ENCODE peak calls at places on chromosomes 2 and 18, in five cellular contexts. J is suprapubic skin, V is GM23338, N is upper lobe of left lung, C is sigmoid colon. D is an unnamed sample. For H3K4me1, the result is how much of the 10 kb centered on the place peaks cover.

GRCh38 chr2:8412586-8412985 is 269.3 kb upstream of the ID2 start:
- DNase-seq in J (no peak), C (peak), N (no peak), V (peak), D (no peak)

GRCh38 chr2:40797115-40797514 is 345.2 kb upstream of the SLC8A1 start:
- DNase-seq in J (no peak), C (no peak), V (peak), N (no peak), D (no peak)

GRCh38 chr2:8297376-8298213 is 384.3 kb upstream of the ID2 start:
- DNase-seq in V (no peak), J (no peak), C (no peak), N (no peak), D (no peak)

GRCh38 chr18:6798896-6799295 is 69.4 kb downstream of the ARHGAP28 start:
- DNase-seq in V (no peak), C (no peak), J (no peak), N (no peak), D (no peak)

GRCh38 chr2:80531319-80531718 is 226.8 kb upstream of the LRRTM1 start:
- DNase-seq in J (no peak), V (no peak), C (no peak), N (no peak), D (no peak)

GRCh38 chr2:206616141-206616540 is 26.1 kb upstream of the FAM237A start:
- DNase-seq in N (no peak), C (no peak), J (no peak), V (no peak), D (no peak)

GRCh38 chr18:48367557-48367956 is 41.6 kb downstream of the ZBTB7C start:
- DNase-seq in V (no peak), C (no peak), N (no peak), J (peak), D (no peak)

GRCh38 chr2:24480245-24480644 is 10.8 kb upstream of the NCOA1 start:
- DNase-seq in J (no peak), C (no peak), V (no peak), N (no peak), D (no peak)

GRCh38 chr2:235494716-235495372 is 1.0 kb downstream of the AGAP1 start:
- DNase-seq in V (peak), J (no peak), N (peak), C (peak), D (peak)

GRCh38 chr2:236631361-236632291 is 62.0 kb downstream of the ACKR3 start:
- DNase-seq in C (peak), J (peak), N (peak), V (no peak), D (peak)

GRCh38 chr2:186255823-186256222 is 230.2 kb upstream of the ZC3H15 start:
- DNase-seq in N (no peak), J (no peak), V (peak), C (no peak), D (no peak)

GRCh38 chr2:182761903-182762302 is 45.8 kb downstream of the DNAJC10 start:
- DNase-seq in N (no peak), J (no peak), C (peak), V (no peak), D (no peak)

GRCh38 chr2:36564377-36564930 is 33.5 kb downstream of the FEZ2 start:
- DNase-seq in C (no peak), V (no peak), J (no peak), N (no peak), D (no peak)

GRCh38 chr2:70767094-70767698 is 804 bp downstream of the ADD2 start:
- DNase-seq in N (no peak), J (no peak), C (no peak), V (peak), D (no peak)

DNA sequence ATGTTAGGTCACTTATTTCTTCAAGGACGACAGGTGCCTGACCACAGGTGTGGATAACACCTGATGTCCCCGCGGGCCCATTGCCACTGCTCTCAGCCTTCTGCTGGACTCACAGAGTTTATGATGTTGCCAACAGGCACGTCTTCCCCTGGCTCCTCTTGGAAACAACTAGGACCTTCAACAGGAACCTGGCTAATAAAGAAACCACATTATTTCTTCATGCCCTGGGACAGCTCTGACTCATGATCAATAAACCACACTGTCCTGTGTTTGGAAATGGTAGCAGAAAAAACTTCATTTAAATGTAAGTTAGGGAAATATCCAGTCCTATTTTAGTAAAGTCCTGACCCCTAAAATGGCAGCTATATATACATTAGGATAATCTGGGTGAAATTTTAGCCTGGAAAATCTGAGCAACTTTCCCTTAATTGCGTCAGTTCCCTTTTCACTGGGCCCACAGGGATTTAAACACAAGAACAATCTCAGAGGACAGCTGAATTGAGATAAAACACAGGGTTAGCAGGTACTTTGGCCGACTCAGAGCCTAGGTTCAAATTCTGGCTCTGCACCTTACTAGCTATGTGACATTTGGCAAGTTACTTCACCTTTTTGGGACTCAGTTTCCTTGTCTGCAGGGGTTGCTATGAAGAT is 159.0 kb downstream of the VAPA start:
- DNase-seq in J (no peak), N (no peak), C (no peak), V (no peak), D (no peak)
- H3K4me1 ChIP-seq in J (under half), N (under half), C (under half), V (under half), D (under half)

GRCh38 chr2:27891063-27891819 is 712 bp downstream of the BABAM2 start:
- DNase-seq in C (peak), J (peak), V (peak), N (peak), D (peak)
- TF ChIP-seq POLR2AphosphoS5 in C (peak), J (peak), V (peak), N (peak), D (peak)

GRCh38 chr18:65751145-65752085 is 603 bp downstream of the CDH7 start:
- DNase-seq in C (no peak), N (no peak), J (no peak), V (peak), D (no peak)

GRCh38 chr18:65752625-65753325 is 2.0 kb downstream of the CDH7 start:
- DNase-seq in V (no peak), C (no peak), N (no peak), J (no peak), D (no peak)

GRCh38 chr18:65749881-65750280 is 931 bp upstream of the CDH7 start:
- DNase-seq in J (no peak), N (no peak), C (no peak), V (peak), D (no peak)

GRCh38 chr18:65748321-65748720 is 2.5 kb upstream of the CDH7 start:
- DNase-seq in N (no peak), V (no peak), J (no peak), C (no peak), D (no peak)

DNA sequence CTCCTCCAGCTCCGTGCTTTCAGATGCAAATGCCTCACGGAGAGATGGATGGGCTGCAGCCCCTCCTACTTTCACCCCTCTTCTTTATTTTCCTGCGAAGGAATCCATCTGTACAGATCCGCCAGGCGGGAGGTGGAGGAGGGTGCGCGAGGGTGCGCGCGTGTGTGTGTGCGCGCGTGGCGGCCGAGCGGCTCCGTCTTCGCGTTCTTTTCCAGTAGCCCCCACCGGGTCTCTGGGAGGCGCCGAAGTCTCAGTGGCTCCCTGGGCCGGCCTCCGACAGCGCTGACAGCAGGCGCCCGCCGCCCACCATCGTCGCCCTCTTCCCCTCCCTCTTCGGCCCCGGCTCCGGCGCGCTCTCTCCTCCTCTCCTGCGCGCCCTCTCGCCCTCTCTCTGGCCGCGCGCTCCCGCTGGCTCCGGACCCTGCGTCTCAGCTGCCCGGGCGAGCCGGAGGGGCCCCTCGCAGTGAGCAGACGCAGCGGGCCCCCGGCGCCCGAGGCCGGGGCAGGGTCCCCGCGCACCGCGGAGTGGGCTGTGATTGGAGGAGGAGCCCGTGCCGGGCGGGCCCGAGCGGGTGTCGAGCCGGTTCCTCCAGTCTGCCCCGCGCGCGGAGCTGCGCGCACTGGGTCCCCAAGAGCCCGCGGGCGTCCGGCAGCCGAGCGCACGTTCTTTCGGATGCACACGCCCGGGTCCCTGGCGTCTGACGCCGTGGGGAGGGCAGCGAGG is at the start of gene CDH7:
- DNase-seq in V (peak), N (no peak), J (no peak), C (no peak), D (no peak)
- H3K4me1 ChIP-seq in V (under half), N (under half), J (under half), C (under half), D (under half)

GRCh38 chr2:18412980-18413793 is 147.3 kb downstream of the RDH14 start:
- DNase-seq in V (no peak), N (no peak), C (no peak), J (no peak), D (no peak)
- TF ChIP-seq POLR2AphosphoS5 in V (no peak), N (no peak), C (no peak), J (no peak), D (no peak)

GRCh38 chr18:54161267-54161666 is 63.2 kb downstream of the MBD2 start:
- DNase-seq in V (no peak), J (no peak), N (no peak), C (no peak), D (no peak)
- H3K4me1 ChIP-seq in V (under half), J (under half), N (under half), C (under half), D (under half)

GRCh38 chr2:37586663-37587409 is 84.6 kb downstream of the CDC42EP3 start:
- DNase-seq in J (no peak), V (peak), N (no peak), C (no peak), D (no peak)

GRCh38 chr2:37589298-37589697 is 82.1 kb downstream of the CDC42EP3 start:
- DNase-seq in C (no peak), J (no peak), N (no peak), V (no peak), D (no peak)

GRCh38 chr2:37587817-37588216 is 83.6 kb downstream of the CDC42EP3 start:
- DNase-seq in C (no peak), J (no peak), V (no peak), N (no peak), D (no peak)

GRCh38 chr2:37590119-37590571 is 81.3 kb downstream of the CDC42EP3 start:
- DNase-seq in C (no peak), V (no peak), J (no peak), N (no peak), D (no peak)

DNA sequence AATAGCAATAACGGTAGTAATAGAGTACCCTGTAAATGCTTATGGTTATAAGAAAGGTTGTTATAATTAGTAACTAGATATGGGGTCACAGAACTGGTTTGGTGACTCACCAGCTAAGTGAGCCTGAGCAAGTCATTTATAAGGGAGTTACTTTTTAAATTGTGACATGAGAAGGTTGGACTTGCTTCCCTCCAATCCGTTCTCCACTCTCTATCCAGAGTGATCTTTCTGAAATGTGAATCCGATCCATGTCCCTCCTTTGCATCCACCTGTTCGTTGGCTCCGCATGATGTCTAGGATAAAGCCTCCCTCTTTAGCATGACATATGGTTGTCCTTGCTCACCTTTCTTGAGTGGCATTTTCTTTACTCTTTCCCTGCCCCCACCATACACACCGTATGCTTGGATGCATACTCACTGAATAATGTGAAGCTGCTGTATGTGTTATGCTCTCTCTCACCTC is 83.1 kb downstream of the CDC42EP3 start:
- DNase-seq in V (no peak), C (no peak), J (no peak), N (no peak), D (no peak)
- TF ChIP-seq POLR2AphosphoS5 in V (no peak), C (no peak), J (no peak), N (no peak), D (no peak)

GRCh38 chr2:217902281-217903141 is 100.3 kb downstream of the TNS1 start:
- DNase-seq in J (peak), V (no peak), N (peak), C (peak), D (peak)
- H3K4me1 ChIP-seq in J (half or more), V (under half), N (half or more), C (half or more), D (half or more)

D was measured in stomach.